ENCODE peak calls at places on chromosomes 16 and 17, in six cellular contexts. Z is tibial nerve, L is endodermal cell, F is fibroblast of the aortic adventitia, V is uterus, G is heart left ventricle. J is an unnamed sample.

GRCh38 chr17:48532261-48532660 is 1.4 kb upstream of the HOXB1 start:
- DNase-seq in F (no peak), V (no peak), G (no peak), Z (no peak), L (peak; percentile 49), J (no peak)

GRCh38 chr17:73998246-73999220 is 204.9 kb upstream of the RPL38 start:
- DNase-seq in G (no peak), F (no peak), V (peak; percentile 24), Z (no peak), L (peak; percentile 97), J (no peak)

GRCh38 chr16:29729116-29729521 is 16.7 kb downstream of the C16orf54 start:
- DNase-seq in L (peak; percentile 70), G (no peak), F (peak; percentile 55), V (no peak), Z (no peak), J (no peak)

GRCh38 chr16:56944954-56945839 is 13.3 kb downstream of the HERPUD1 start:
- DNase-seq in L (no peak), G (no peak), V (no peak), Z (no peak), F (peak; percentile 33), J (no peak)

GRCh38 chr17:4236456-4236855 is 27.3 kb downstream of the ANKFY1 start:
- DNase-seq in F (no peak), G (no peak), L (no peak), V (no peak), Z (no peak), J (no peak)

GRCh38 chr16:81891734-81892364 is 112.8 kb downstream of the PLCG2 start:
- DNase-seq in L (no peak), V (no peak), G (no peak), F (no peak), Z (no peak), J (no peak)

GRCh38 chr17:43327421-43327820 is 71.4 kb upstream of the ARL4D start:
- DNase-seq in G (no peak), Z (no peak), V (no peak), F (no peak), L (no peak), J (no peak)

GRCh38 chr17:46994993-46995392 is 15.9 kb upstream of the RPRML start:
- DNase-seq in Z (no peak), V (no peak), G (no peak), L (no peak), F (no peak), J (no peak)

GRCh38 chr17:5509482-5509881 is 23.1 kb downstream of the MIS12 start:
- DNase-seq in Z (no peak), F (peak; percentile 84), G (no peak), L (no peak), V (no peak), J (no peak)

GRCh38 chr16:27241658-27242057 is 26.9 kb downstream of the NSMCE1 start:
- DNase-seq in G (no peak), L (no peak), Z (no peak), F (no peak), V (peak; percentile 7), J (no peak)

GRCh38 chr17:78132086-78132676 is 1.6 kb downstream of the TMC8 start:
- DNase-seq in F (no peak), Z (no peak), V (no peak), G (peak; percentile 25), L (peak; percentile 90), J (no peak)

DNA sequence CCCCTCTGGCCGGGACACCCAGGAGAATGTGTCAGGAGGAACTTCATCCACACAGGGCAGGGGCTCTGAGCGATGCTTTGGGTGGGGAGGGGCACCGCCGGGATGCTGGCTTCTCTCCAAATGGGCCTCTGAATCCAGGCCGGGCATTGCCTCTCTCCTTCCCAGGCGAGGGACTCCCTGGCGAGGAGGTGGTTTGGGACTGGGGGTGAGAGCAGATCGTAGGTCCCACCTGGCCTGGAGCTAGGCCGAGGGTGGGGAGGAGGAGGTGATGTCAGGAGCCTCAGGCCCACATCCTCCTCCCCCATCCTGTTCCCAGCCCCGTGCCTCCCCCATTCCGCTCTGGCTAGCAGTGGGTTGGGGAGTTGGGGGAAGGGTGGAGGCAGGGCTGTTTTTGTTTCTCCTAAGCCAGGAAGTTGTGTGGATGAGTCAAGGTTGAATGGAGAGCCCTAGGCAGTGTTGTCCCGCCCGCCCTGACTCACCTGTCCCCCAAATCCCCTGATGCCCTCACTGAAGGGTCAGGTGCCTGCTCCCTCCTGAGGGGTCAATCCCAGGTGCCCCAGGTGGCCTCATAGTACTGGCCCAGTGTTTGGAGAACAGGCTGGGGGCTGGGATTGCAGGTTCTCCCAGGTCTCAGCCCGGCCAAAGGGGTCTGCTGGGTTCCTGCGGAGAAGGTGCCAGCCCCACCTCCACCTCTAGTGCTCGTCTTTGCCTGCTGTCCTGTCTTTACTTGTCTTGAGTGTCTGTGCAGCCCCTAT is 2.8 kb downstream of the GRB7 start:
- DNase-seq in F (peak; percentile 37), G (no peak), L (peak; percentile 97), Z (no peak), V (peak; percentile 75), J (peak; percentile 34)
- H3K4me3 ChIP-seq in F (no peak overlapping the region), G (no peak overlapping the region), L (peak overlapping the region; percentile 87), Z (no peak overlapping the region), V (no peak overlapping the region), J (peak overlapping the region; percentile 73)

GRCh38 chr16:16145286-16145685 is 78.0 kb downstream of the ABCC6 start:
- DNase-seq in Z (no peak), F (no peak), V (no peak), G (no peak), L (no peak), J (no peak)
- TF ChIP-seq CTCF in Z (no peak), F (no peak), V (no peak), G (no peak), L (peak; percentile 45), J (peak; percentile 16)

GRCh38 chr17:58224315-58224714 is 5.3 kb upstream of the MKS1 start:
- DNase-seq in F (peak; percentile 53), Z (no peak), V (no peak), L (no peak), G (no peak), J (peak; percentile 39)

GRCh38 chr17:58219007-58219788 is at the start of gene MKS1:
- DNase-seq in Z (peak; percentile 82), F (peak; percentile 86), G (peak; percentile 95), V (peak; percentile 91), L (peak; percentile 100), J (peak; percentile 56)

GRCh38 chr17:58215685-58216084 is 3.4 kb downstream of the MKS1 start:
- DNase-seq in F (no peak), Z (no peak), V (no peak), G (no peak), L (peak; percentile 67), J (no peak)

GRCh38 chr17:58219789-58220183 is 731 bp upstream of the MKS1 start:
- DNase-seq in G (no peak), V (no peak), L (no peak), Z (no peak), F (no peak), J (no peak)
- H3K4me3 ChIP-seq in G (peak overlapping the region; percentile 93), V (peak overlapping the region; percentile 64), L (peak overlapping the region; percentile 92), Z (peak overlapping the region; percentile 93), F (no peak overlapping the region), J (no peak overlapping the region)

DNA sequence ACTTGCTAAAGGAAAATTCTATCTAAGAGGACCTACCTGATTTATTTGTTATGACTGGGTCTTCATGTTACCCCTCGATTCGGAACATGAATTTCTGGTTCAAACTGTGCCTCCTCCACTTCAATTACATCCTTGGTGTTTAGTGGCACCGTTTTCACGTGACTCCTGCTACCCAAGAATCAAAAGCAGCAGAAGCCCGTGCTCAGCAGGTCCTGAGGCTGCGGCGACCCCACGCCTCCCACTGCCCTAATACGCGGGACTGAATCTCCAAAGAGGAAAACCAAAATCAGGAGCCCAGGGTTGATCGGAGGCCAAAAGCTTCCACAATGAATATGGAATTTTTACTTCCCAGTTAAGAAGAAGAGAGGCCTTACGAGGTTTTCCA is 94.0 kb upstream of the METRNL start:
- DNase-seq in V (no peak), F (no peak), G (no peak), L (peak; percentile 31), Z (no peak), J (no peak)
- TF ChIP-seq CTCF in V (no peak), F (no peak), G (no peak), L (no peak), Z (no peak), J (no peak)

GRCh38 chr17:63932008-63932561 is at the start of gene CD79B:
- DNase-seq in G (no peak), L (no peak), V (no peak), Z (no peak), F (no peak), J (no peak)
- H3K4me3 ChIP-seq in G (peak within 1 kb of the TSS; percentile 51), L (no peak within 1 kb of the TSS), V (no peak within 1 kb of the TSS), Z (no peak within 1 kb of the TSS), F (no peak within 1 kb of the TSS), J (no peak within 1 kb of the TSS)